ENCODE peak calls at places on chromosomes 6 and 20, in four cellular contexts. One of them, this sample, is unnamed. For H3K27me3, the result is how much of the 10 kb centered on the place peaks cover.

GRCh38 chr20:53524589-53525311 is 68.9 kb downstream of the ZNF217 start:
- DNase-seq in HCT116: no peak
- DNase-seq in K562: no peak
- DNase-seq in HepG2: no peak
- DNase-seq in this sample: no peak

GRCh38 chr6:148565931-148566663 is 180.7 kb upstream of the UST start:
- DNase-seq in K562: no peak
- DNase-seq in HepG2: no peak
- DNase-seq in HCT116: peak
- DNase-seq in this sample: no peak

GRCh38 chr6:163915131-163915530 is 500.6 kb downstream of the QKI start:
- DNase-seq in HCT116: no peak
- DNase-seq in HepG2: no peak
- DNase-seq in K562: no peak
- DNase-seq in this sample: no peak

GRCh38 chr6:138955262-138955661 is 32.8 kb downstream of the REPS1 start:
- DNase-seq in HCT116: no peak
- DNase-seq in HepG2: no peak
- DNase-seq in K562: no peak
- DNase-seq in this sample: no peak

GRCh38 chr6:158322724-158323560 is 10.7 kb downstream of the TULP4 start:
- DNase-seq in K562: peak
- DNase-seq in HepG2: peak
- DNase-seq in HCT116: no peak
- DNase-seq in this sample: no peak

GRCh38 chr6:28943557-28944411 is 20.0 kb upstream of the TRIM27 start:
- DNase-seq in K562: peak
- DNase-seq in HepG2: peak
- DNase-seq in HCT116: no peak
- DNase-seq in this sample: no peak

GRCh38 chr6:146470091-146470770 is 73.4 kb upstream of the RAB32 start:
- DNase-seq in HepG2: no peak
- DNase-seq in K562: no peak
- DNase-seq in HCT116: no peak
- DNase-seq in this sample: no peak

GRCh38 chr20:24950128-24950835 is 1.2 kb downstream of the CST7 start:
- DNase-seq in K562: no peak
- DNase-seq in HepG2: no peak
- DNase-seq in HCT116: no peak
- DNase-seq in this sample: no peak

GRCh38 chr6:68575765-68576439 is 59.2 kb upstream of the ADGRB3 start:
- DNase-seq in HepG2: no peak
- DNase-seq in HCT116: no peak
- DNase-seq in K562: no peak
- DNase-seq in this sample: no peak

GRCh38 chr6:36350082-36350481 is 13.4 kb upstream of the BNIP5 start:
- DNase-seq in HCT116: no peak
- DNase-seq in HepG2: no peak
- DNase-seq in K562: no peak
- DNase-seq in this sample: no peak

GRCh38 chr6:31763617-31763940 is 1.1 kb downstream of the SAPCD1 start:
- DNase-seq in K562: no peak
- DNase-seq in HepG2: peak
- DNase-seq in HCT116: no peak
- DNase-seq in this sample: no peak

GRCh38 chr20:22795455-22795854 is 211.1 kb upstream of the FOXA2 start:
- DNase-seq in HepG2: no peak
- DNase-seq in K562: no peak
- DNase-seq in HCT116: no peak
- DNase-seq in this sample: no peak

GRCh38 chr20:4684837-4685413 is 36.8 kb upstream of the PRND start:
- DNase-seq in K562: no peak
- DNase-seq in HepG2: peak
- DNase-seq in HCT116: peak
- DNase-seq in this sample: no peak

GRCh38 chr6:140124498-140124897 is 750.0 kb upstream of the CITED2 start:
- DNase-seq in K562: no peak
- DNase-seq in HCT116: no peak
- DNase-seq in HepG2: peak
- DNase-seq in this sample: no peak

GRCh38 chr6:21931641-21932335 is 338.2 kb downstream of the SOX4 start:
- DNase-seq in HepG2: no peak
- DNase-seq in K562: no peak
- DNase-seq in HCT116: no peak
- DNase-seq in this sample: no peak

GRCh38 chr20:20211274-20211987 is 156.5 kb upstream of the INSM1 start:
- DNase-seq in K562: no peak
- DNase-seq in HCT116: no peak
- DNase-seq in HepG2: no peak
- DNase-seq in this sample: no peak

GRCh38 chr6:156718647-156719394 is 58.4 kb upstream of the ARID1B start:
- DNase-seq in HepG2: peak
- DNase-seq in K562: peak
- DNase-seq in HCT116: peak
- DNase-seq in this sample: peak

GRCh38 chr20:23800865-23801264 is 25.7 kb downstream of the CST2 start:
- DNase-seq in HCT116: no peak
- DNase-seq in HepG2: no peak
- DNase-seq in K562: no peak
- DNase-seq in this sample: no peak

GRCh38 chr20:3786126-3786484 is 435 bp downstream of the CENPB start:
- DNase-seq in HCT116: no peak
- DNase-seq in K562: no peak
- DNase-seq in HepG2: no peak
- DNase-seq in this sample: no peak

GRCh38 chr6:169592558-169592957 is 109.3 kb downstream of the WDR27 start:
- DNase-seq in HCT116: no peak
- DNase-seq in HepG2: no peak
- DNase-seq in K562: no peak
- DNase-seq in this sample: no peak

GRCh38 chr20:37233471-37234253 is 28.0 kb downstream of the GHRH start:
- DNase-seq in HCT116: no peak
- DNase-seq in HepG2: no peak
- DNase-seq in K562: no peak
- DNase-seq in this sample: no peak

GRCh38 chr6:3500262-3501001 is 43.6 kb upstream of the SLC22A23 start:
- DNase-seq in K562: no peak
- DNase-seq in HepG2: peak
- DNase-seq in HCT116: no peak
- DNase-seq in this sample: no peak

GRCh38 chr6:73079611-73079955 is 145.7 kb downstream of the KHDC1L start:
- DNase-seq in HepG2: no peak
- DNase-seq in HCT116: no peak
- DNase-seq in K562: no peak
- DNase-seq in this sample: peak

GRCh38 chr6:79922018-79922417 is 25.3 kb downstream of the ELOVL4 start:
- DNase-seq in K562: no peak
- DNase-seq in HCT116: no peak
- DNase-seq in HepG2: no peak
- DNase-seq in this sample: no peak

GRCh38 chr6:20154778-20155177 is 57.5 kb downstream of the MBOAT1 start:
- DNase-seq in HCT116: no peak
- DNase-seq in K562: no peak
- DNase-seq in HepG2: no peak
- DNase-seq in this sample: no peak
- TF ChIP-seq TCF7L2 in HCT116: no peak
- TF ChIP-seq TCF7L2 in K562: no peak
- TF ChIP-seq TCF7L2 in HepG2: no peak
- TF ChIP-seq TCF7L2 in this sample: no peak

DNA sequence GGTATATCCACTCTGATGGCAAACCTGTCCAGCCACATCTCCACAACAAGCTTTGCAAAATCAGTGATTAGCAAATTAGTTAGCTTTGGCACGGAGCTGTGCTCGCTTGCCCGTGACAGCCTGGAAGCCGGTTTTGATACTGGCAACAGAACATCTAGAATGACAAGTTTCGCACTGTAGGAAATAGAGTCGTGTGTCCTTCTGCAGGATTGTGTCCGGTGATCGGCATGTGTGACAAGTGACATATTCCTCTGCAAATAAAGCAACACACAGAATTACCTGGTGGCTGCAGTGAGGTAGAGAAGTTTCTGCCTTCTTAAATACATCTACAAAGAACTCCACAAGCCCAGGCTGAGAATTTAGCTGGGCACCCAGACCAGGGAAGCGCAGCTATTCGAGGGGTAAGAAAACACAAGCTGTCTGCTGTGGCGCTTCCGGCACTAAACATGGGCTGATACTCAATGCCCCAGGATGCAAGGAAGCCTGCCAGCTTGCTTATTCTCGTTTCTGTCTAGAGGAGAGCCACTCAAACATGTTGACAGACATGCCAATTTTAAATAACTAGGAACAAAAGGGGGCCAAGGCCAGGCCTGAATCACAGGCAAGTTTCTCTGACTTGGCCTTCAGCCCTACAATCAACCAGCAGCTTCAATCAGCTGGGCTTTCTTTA is 22.3 kb downstream of the EIF2S2 start:
- DNase-seq in K562: no peak
- DNase-seq in HCT116: no peak
- DNase-seq in HepG2: no peak
- DNase-seq in this sample: no peak
- TF ChIP-seq POLR2AphosphoS5 in K562: no peak
- TF ChIP-seq POLR2AphosphoS5 in HCT116: peak
- TF ChIP-seq POLR2AphosphoS5 in HepG2: no peak
- TF ChIP-seq POLR2AphosphoS5 in this sample: no peak

DNA sequence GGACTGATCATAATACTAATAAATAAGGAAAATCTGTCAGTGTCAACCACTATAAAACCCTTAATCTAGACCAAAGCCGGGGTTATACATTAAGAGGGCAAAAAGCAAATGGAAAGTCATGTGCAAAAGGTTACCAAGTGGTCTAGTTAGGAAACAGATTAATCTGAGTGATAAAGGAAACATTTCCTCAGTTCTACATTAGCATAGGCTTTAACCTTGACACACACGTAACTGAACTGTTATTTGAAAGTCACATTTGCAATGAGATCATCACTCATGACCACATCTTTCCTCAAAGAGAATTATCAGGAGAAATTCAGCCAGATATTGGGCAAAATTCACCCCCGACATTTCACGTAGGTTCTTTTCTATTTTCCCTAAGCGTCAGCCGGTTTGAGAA is 76.6 kb upstream of the DST start:
- DNase-seq in K562: no peak
- DNase-seq in HepG2: peak
- DNase-seq in HCT116: no peak
- DNase-seq in this sample: no peak
- H3K27me3 ChIP-seq in K562: under half
- H3K27me3 ChIP-seq in HepG2: under half
- H3K27me3 ChIP-seq in HCT116: under half
- H3K27me3 ChIP-seq in this sample: under half

GRCh38 chr6:29995346-29995777 is 53.0 kb downstream of the HLA-A start:
- DNase-seq in HepG2: no peak
- DNase-seq in K562: no peak
- DNase-seq in HCT116: no peak
- DNase-seq in this sample: no peak
- TF ChIP-seq TCF7L2 in HepG2: no peak
- TF ChIP-seq TCF7L2 in K562: no peak
- TF ChIP-seq TCF7L2 in HCT116: no peak
- TF ChIP-seq TCF7L2 in this sample: no peak

GRCh38 chr6:112330071-112330876 is 16.9 kb upstream of the RFPL4B start:
- DNase-seq in K562: no peak
- DNase-seq in HepG2: no peak
- DNase-seq in HCT116: no peak
- DNase-seq in this sample: no peak
- TF ChIP-seq POLR2AphosphoS5 in K562: no peak
- TF ChIP-seq POLR2AphosphoS5 in HepG2: no peak
- TF ChIP-seq POLR2AphosphoS5 in HCT116: no peak
- TF ChIP-seq POLR2AphosphoS5 in this sample: no peak

GRCh38 chr6:108170607-108171290 is 4.9 kb downstream of the NR2E1 start:
- DNase-seq in K562: no peak
- DNase-seq in HepG2: no peak
- DNase-seq in HCT116: no peak
- DNase-seq in this sample: no peak
- H3K27me3 ChIP-seq in K562: half or more
- H3K27me3 ChIP-seq in HepG2: half or more
- H3K27me3 ChIP-seq in HCT116: under half
- H3K27me3 ChIP-seq in this sample: under half

This sample was measured in Panc1.